ENCODE peak calls at places on chromosome 9, in six cellular contexts. One of them, this sample, is unnamed.

GRCh38 chr9:95327239-95327865 is 9.8 kb upstream of the FANCC start:
- DNase-seq in neuronal stem cell: no peak
- DNase-seq in H9: no peak
- DNase-seq in mesenchymal stem cell: no peak
- DNase-seq in IMR-90: no peak
- DNase-seq in mesendoderm: no peak
- DNase-seq in this sample: no peak

GRCh38 chr9:91138760-91139159 is 223.0 kb downstream of the AUH start:
- DNase-seq in mesendoderm: no peak
- DNase-seq in mesenchymal stem cell: peak
- DNase-seq in neuronal stem cell: no peak
- DNase-seq in IMR-90: peak
- DNase-seq in H9: no peak
- DNase-seq in this sample: no peak

GRCh38 chr9:17800397-17800796 is 221.5 kb downstream of the SH3GL2 start:
- DNase-seq in mesendoderm: peak
- DNase-seq in IMR-90: no peak
- DNase-seq in neuronal stem cell: no peak
- DNase-seq in H9: no peak
- DNase-seq in mesenchymal stem cell: no peak
- DNase-seq in this sample: no peak

GRCh38 chr9:18566125-18566524 is 92.2 kb downstream of the ADAMTSL1 start:
- DNase-seq in H9: no peak
- DNase-seq in mesendoderm: no peak
- DNase-seq in neuronal stem cell: no peak
- DNase-seq in mesenchymal stem cell: no peak
- DNase-seq in IMR-90: peak
- DNase-seq in this sample: no peak

GRCh38 chr9:26210338-26210851 is 532.2 kb upstream of the TUSC1 start:
- DNase-seq in H9: no peak
- DNase-seq in mesendoderm: peak
- DNase-seq in IMR-90: peak
- DNase-seq in mesenchymal stem cell: no peak
- DNase-seq in neuronal stem cell: no peak
- DNase-seq in this sample: no peak

GRCh38 chr9:96486351-96487029 is 36.5 kb downstream of the HABP4 start:
- DNase-seq in H9: no peak
- DNase-seq in IMR-90: peak
- DNase-seq in mesenchymal stem cell: peak
- DNase-seq in neuronal stem cell: no peak
- DNase-seq in mesendoderm: no peak
- DNase-seq in this sample: no peak

GRCh38 chr9:134660407-134660806 is 18.8 kb downstream of the COL5A1 start:
- DNase-seq in mesenchymal stem cell: no peak
- DNase-seq in H9: no peak
- DNase-seq in neuronal stem cell: no peak
- DNase-seq in mesendoderm: peak
- DNase-seq in IMR-90: no peak
- DNase-seq in this sample: peak

GRCh38 chr9:110254500-110254899 is 1.8 kb downstream of the TXN start:
- DNase-seq in mesendoderm: no peak
- DNase-seq in H9: no peak
- DNase-seq in neuronal stem cell: no peak
- DNase-seq in mesenchymal stem cell: no peak
- DNase-seq in IMR-90: no peak
- DNase-seq in this sample: no peak

GRCh38 chr9:17065062-17065461 is 69.8 kb upstream of the CNTLN start:
- DNase-seq in mesenchymal stem cell: no peak
- DNase-seq in H9: no peak
- DNase-seq in neuronal stem cell: no peak
- DNase-seq in mesendoderm: no peak
- DNase-seq in IMR-90: peak
- DNase-seq in this sample: no peak

GRCh38 chr9:6412572-6413364 is at the start of gene UHRF2:
- DNase-seq in mesendoderm: peak
- DNase-seq in mesenchymal stem cell: peak
- DNase-seq in IMR-90: peak
- DNase-seq in H9: peak
- DNase-seq in neuronal stem cell: peak
- DNase-seq in this sample: peak

GRCh38 chr9:7071916-7072315 is 314.1 kb downstream of the KDM4C start:
- DNase-seq in IMR-90: no peak
- DNase-seq in mesendoderm: no peak
- DNase-seq in neuronal stem cell: no peak
- DNase-seq in H9: no peak
- DNase-seq in mesenchymal stem cell: no peak
- DNase-seq in this sample: no peak

GRCh38 chr9:38067611-38067891 is 1.5 kb downstream of the SHB start:
- DNase-seq in mesenchymal stem cell: no peak
- DNase-seq in IMR-90: no peak
- DNase-seq in H9: peak
- DNase-seq in mesendoderm: no peak
- DNase-seq in neuronal stem cell: no peak
- DNase-seq in this sample: no peak

GRCh38 chr9:38068866-38069628 is at the start of gene SHB:
- DNase-seq in IMR-90: peak
- DNase-seq in mesendoderm: no peak
- DNase-seq in H9: peak
- DNase-seq in neuronal stem cell: peak
- DNase-seq in mesenchymal stem cell: peak
- DNase-seq in this sample: peak

GRCh38 chr9:38068616-38068865 is 486 bp downstream of the SHB start:
- DNase-seq in mesendoderm: no peak
- DNase-seq in IMR-90: peak
- DNase-seq in mesenchymal stem cell: peak
- DNase-seq in H9: no peak
- DNase-seq in neuronal stem cell: no peak
- DNase-seq in this sample: no peak

GRCh38 chr9:38066907-38067610 is 2.0 kb downstream of the SHB start:
- DNase-seq in H9: no peak
- DNase-seq in mesenchymal stem cell: no peak
- DNase-seq in neuronal stem cell: no peak
- DNase-seq in IMR-90: no peak
- DNase-seq in mesendoderm: peak
- DNase-seq in this sample: no peak

GRCh38 chr9:38067892-38068615 is 973 bp downstream of the SHB start:
- DNase-seq in mesendoderm: no peak
- DNase-seq in mesenchymal stem cell: no peak
- DNase-seq in neuronal stem cell: no peak
- DNase-seq in IMR-90: no peak
- DNase-seq in H9: no peak
- DNase-seq in this sample: no peak
- H2AK5ac ChIP-seq in mesendoderm: no peak
- H2AK5ac ChIP-seq in mesenchymal stem cell: no peak
- H2AK5ac ChIP-seq in neuronal stem cell: peak
- H2AK5ac ChIP-seq in IMR-90: peak
- H2AK5ac ChIP-seq in H9: no peak
- H2AK5ac ChIP-seq in this sample: no peak

DNA sequence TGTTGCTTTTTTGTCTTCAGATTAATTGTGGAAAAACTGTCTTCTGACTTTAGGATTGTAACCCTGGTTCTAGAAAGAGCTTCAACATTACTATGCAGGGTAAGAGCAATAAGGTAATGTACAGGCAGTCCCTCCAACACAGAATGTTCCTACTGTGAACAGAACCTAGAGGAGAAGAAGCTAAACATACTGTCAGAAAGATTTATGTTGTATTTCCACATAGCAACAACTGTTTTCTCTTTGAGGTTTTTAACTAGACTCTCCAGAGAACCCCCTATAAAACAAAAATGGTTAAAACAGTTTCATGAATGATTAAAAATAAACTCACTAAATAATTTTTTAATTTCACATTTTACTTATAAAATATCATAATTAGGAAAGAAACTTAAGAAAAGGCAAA is 64.3 kb upstream of the NAA35 start:
- DNase-seq in mesendoderm: no peak
- DNase-seq in neuronal stem cell: no peak
- DNase-seq in H9: no peak
- DNase-seq in IMR-90: no peak
- DNase-seq in mesenchymal stem cell: peak
- DNase-seq in this sample: no peak
- H3K4ac ChIP-seq in mesendoderm: no peak
- H3K4ac ChIP-seq in neuronal stem cell: no peak
- H3K4ac ChIP-seq in H9: no peak
- H3K4ac ChIP-seq in IMR-90: no peak
- H3K4ac ChIP-seq in mesenchymal stem cell: no peak
- H3K4ac ChIP-seq in this sample: no peak

GRCh38 chr9:130290353-130291181 is 25.0 kb downstream of the HMCN2 start:
- DNase-seq in mesendoderm: no peak
- DNase-seq in mesenchymal stem cell: no peak
- DNase-seq in H9: no peak
- DNase-seq in neuronal stem cell: no peak
- DNase-seq in IMR-90: no peak
- DNase-seq in this sample: no peak
- H2BK15ac ChIP-seq in mesendoderm: no peak
- H2BK15ac ChIP-seq in mesenchymal stem cell: no peak
- H2BK15ac ChIP-seq in H9: no peak
- H2BK15ac ChIP-seq in neuronal stem cell: no peak
- H2BK15ac ChIP-seq in IMR-90: no peak
- H2BK15ac ChIP-seq in this sample: no peak

GRCh38 chr9:85243921-85244320 is 497.8 kb downstream of the AGTPBP1 start:
- DNase-seq in neuronal stem cell: no peak
- DNase-seq in H9: no peak
- DNase-seq in mesendoderm: no peak
- DNase-seq in mesenchymal stem cell: no peak
- DNase-seq in IMR-90: no peak
- DNase-seq in this sample: no peak
- H2AK5ac ChIP-seq in neuronal stem cell: no peak
- H2AK5ac ChIP-seq in H9: no peak
- H2AK5ac ChIP-seq in mesendoderm: no peak
- H2AK5ac ChIP-seq in mesenchymal stem cell: no peak
- H2AK5ac ChIP-seq in IMR-90: no peak
- H2AK5ac ChIP-seq in this sample: no peak

GRCh38 chr9:127448112-127448805 is 2.9 kb downstream of the RPL12 start:
- DNase-seq in mesendoderm: no peak
- DNase-seq in H9: no peak
- DNase-seq in IMR-90: no peak
- DNase-seq in neuronal stem cell: no peak
- DNase-seq in mesenchymal stem cell: no peak
- DNase-seq in this sample: no peak
- H3K4ac ChIP-seq in mesendoderm: no peak
- H3K4ac ChIP-seq in H9: no peak
- H3K4ac ChIP-seq in IMR-90: no peak
- H3K4ac ChIP-seq in neuronal stem cell: no peak
- H3K4ac ChIP-seq in mesenchymal stem cell: no peak
- H3K4ac ChIP-seq in this sample: no peak

DNA sequence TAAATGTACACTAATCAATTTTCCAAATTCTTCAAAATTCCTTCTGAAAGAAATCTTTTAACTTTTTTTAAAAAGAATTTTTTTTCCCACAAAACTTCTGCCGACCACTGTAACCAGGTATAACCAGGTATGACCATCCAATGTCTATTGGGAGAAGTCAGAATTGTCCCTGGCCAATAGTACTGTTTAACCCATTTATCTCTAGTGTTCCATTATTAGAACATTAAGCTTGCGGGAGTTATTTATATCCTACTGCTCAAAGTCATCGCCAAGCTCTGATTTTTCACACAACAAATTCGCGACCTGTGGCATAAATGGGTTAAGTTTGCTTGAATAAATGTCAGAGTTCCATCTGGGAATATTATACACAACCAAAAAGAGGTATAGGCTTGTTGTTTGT is 343.2 kb downstream of the ANXA1 start:
- DNase-seq in mesendoderm: no peak
- DNase-seq in IMR-90: no peak
- DNase-seq in H9: no peak
- DNase-seq in mesenchymal stem cell: no peak
- DNase-seq in neuronal stem cell: no peak
- DNase-seq in this sample: no peak
- H2BK15ac ChIP-seq in mesendoderm: no peak
- H2BK15ac ChIP-seq in IMR-90: no peak
- H2BK15ac ChIP-seq in H9: no peak
- H2BK15ac ChIP-seq in mesenchymal stem cell: no peak
- H2BK15ac ChIP-seq in neuronal stem cell: no peak
- H2BK15ac ChIP-seq in this sample: no peak

DNA sequence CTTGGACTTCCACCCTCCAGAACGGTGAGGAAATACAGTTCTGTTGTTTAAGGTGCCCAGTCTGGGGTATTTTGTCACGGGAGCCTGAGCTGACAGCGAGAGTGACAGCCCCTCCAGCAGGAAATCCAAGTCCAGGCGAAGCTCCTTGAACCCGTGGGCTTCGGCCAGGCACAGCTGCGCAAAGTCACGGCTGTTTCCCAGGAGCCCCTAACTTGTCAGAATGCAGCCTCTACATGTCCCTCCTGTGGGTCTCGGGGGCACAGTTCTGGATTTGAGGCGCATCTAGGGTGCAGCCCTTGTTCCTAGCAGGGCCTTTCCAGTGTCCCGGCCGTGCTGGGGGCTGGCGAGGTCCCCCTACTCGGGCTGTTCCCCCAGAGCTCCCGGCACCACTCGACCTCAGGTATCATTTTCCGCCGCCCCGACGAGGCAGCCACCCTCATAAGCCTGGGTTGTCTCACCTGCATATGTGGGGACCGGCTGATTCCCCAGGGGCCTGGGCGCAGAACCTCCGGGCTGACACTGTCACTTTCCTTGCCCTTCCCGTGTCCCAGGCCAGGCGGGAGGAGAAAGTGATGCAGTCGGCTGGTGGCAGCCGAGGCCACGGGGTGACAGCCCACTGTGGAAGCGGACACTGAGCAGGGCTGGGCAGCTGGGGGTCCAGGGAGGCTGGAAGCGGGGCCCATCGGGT is 4.5 kb downstream of the LCN8 start:
- DNase-seq in mesendoderm: no peak
- DNase-seq in neuronal stem cell: no peak
- DNase-seq in H9: no peak
- DNase-seq in IMR-90: no peak
- DNase-seq in mesenchymal stem cell: no peak
- DNase-seq in this sample: no peak
- H2AK5ac ChIP-seq in mesendoderm: no peak
- H2AK5ac ChIP-seq in neuronal stem cell: peak
- H2AK5ac ChIP-seq in H9: no peak
- H2AK5ac ChIP-seq in IMR-90: no peak
- H2AK5ac ChIP-seq in mesenchymal stem cell: no peak
- H2AK5ac ChIP-seq in this sample: no peak

GRCh38 chr9:131702911-131703310 is 37.0 kb downstream of the RAPGEF1 start:
- DNase-seq in neuronal stem cell: no peak
- DNase-seq in IMR-90: no peak
- DNase-seq in mesendoderm: no peak
- DNase-seq in H9: no peak
- DNase-seq in mesenchymal stem cell: no peak
- DNase-seq in this sample: no peak
- H3K4ac ChIP-seq in neuronal stem cell: no peak
- H3K4ac ChIP-seq in IMR-90: no peak
- H3K4ac ChIP-seq in mesendoderm: no peak
- H3K4ac ChIP-seq in H9: no peak
- H3K4ac ChIP-seq in mesenchymal stem cell: no peak
- H3K4ac ChIP-seq in this sample: no peak

This sample was measured in H1.